ENCODE peak calls at places on chromosome 2, in eight cellular contexts. Y, J, B, F, N, K, G and I are unnamed samples.

GRCh38 chr2:222272446-222273035 is 26.3 kb downstream of the PAX3 start:
- DNase-seq in Y (no peak), J (no peak), B (no peak), F (no peak), N (no peak), K (no peak), G (no peak), I (no peak)

GRCh38 chr2:217897091-217897715 is 105.6 kb downstream of the TNS1 start:
- DNase-seq in Y (no peak), J (no peak), B (peak; percentile 17), F (no peak), N (peak; percentile 80), K (no peak), G (no peak), I (no peak)

GRCh38 chr2:85597241-85597640 is 1.7 kb downstream of the RNF181 start:
- DNase-seq in Y (no peak), J (no peak), B (no peak), F (no peak), N (no peak), K (no peak), G (no peak), I (no peak)

GRCh38 chr2:9327873-9328352 is 95.4 kb downstream of the ITGB1BP1 start:
- DNase-seq in Y (no peak), J (no peak), B (no peak), F (no peak), N (no peak), K (no peak), G (peak; percentile 22), I (no peak)

GRCh38 chr2:29782531-29782930 is 138.9 kb downstream of the ALK start:
- DNase-seq in Y (no peak), J (no peak), B (no peak), F (no peak), N (no peak), K (no peak), G (no peak), I (no peak)

GRCh38 chr2:130808482-130809268 is 28.0 kb upstream of the ARHGEF4 start:
- DNase-seq in Y (no peak), J (no peak), B (peak; percentile 98), F (no peak), N (no peak), K (peak; percentile 58), G (no peak), I (no peak)

GRCh38 chr2:43170733-43171101 is 55.7 kb downstream of the ZFP36L2 start:
- DNase-seq in Y (no peak), J (no peak), B (no peak), F (no peak), N (no peak), K (no peak), G (no peak), I (no peak)

GRCh38 chr2:71596011-71596410 is 142.7 kb downstream of the DYSF start:
- DNase-seq in Y (no peak), J (no peak), B (no peak), F (peak; percentile 99), N (no peak), K (no peak), G (no peak), I (no peak)

GRCh38 chr2:54670485-54671009 is 52.9 kb upstream of the EML6 start:
- DNase-seq in Y (no peak), J (no peak), B (no peak), F (no peak), N (no peak), K (no peak), G (no peak), I (no peak)

GRCh38 chr2:42068571-42069178 is 20.9 kb downstream of the PKDCC start:
- DNase-seq in Y (no peak), J (no peak), B (no peak), F (no peak), N (no peak), K (peak; percentile 50), G (no peak), I (no peak)

GRCh38 chr2:133304344-133304743 is 263.9 kb downstream of the NCKAP5 start:
- DNase-seq in Y (no peak), J (no peak), B (no peak), F (no peak), N (no peak), K (no peak), G (no peak), I (no peak)

GRCh38 chr2:74379851-74380789 is at the start of gene DCTN1:
- DNase-seq in Y (peak; percentile 43), J (peak; percentile 31), B (peak; percentile 50), F (peak; percentile 84), N (peak; percentile 37), K (no peak), G (no peak), I (peak; percentile 9)

GRCh38 chr2:68244456-68244855 is 7.9 kb downstream of the PPP3R1 start:
- DNase-seq in Y (peak; percentile 13), J (no peak), B (no peak), F (no peak), N (no peak), K (no peak), G (no peak), I (no peak)

GRCh38 chr2:217142649-217143266 is 282.9 kb upstream of the TNP1 start:
- DNase-seq in Y (peak; percentile 39), J (peak; percentile 19), B (peak; percentile 17), F (no peak), N (no peak), K (no peak), G (no peak), I (peak; percentile 54)

GRCh38 chr2:200155652-200156051 is 150.8 kb upstream of the SPATS2L start:
- DNase-seq in Y (no peak), J (no peak), B (no peak), F (no peak), N (no peak), K (no peak), G (no peak), I (no peak)

GRCh38 chr2:3303583-3304406 is 73.8 kb downstream of the EIPR1 start:
- DNase-seq in Y (peak; percentile 79), J (peak; percentile 85), B (peak; percentile 63), F (peak; percentile 79), N (peak; percentile 91), K (peak; percentile 96), G (peak; percentile 72), I (peak; percentile 86)

GRCh38 chr2:119820275-119820674 is 60.6 kb downstream of the PTPN4 start:
- DNase-seq in Y (peak; percentile 69), J (no peak), B (no peak), F (no peak), N (no peak), K (no peak), G (no peak), I (no peak)

GRCh38 chr2:186704897-186705296 is 11.0 kb downstream of the FAM171B start:
- DNase-seq in Y (no peak), J (no peak), B (no peak), F (no peak), N (no peak), K (no peak), G (no peak), I (no peak)

GRCh38 chr2:43430489-43430888 is 165.3 kb downstream of the THADA start:
- DNase-seq in Y (no peak), J (no peak), B (no peak), F (no peak), N (peak; percentile 32), K (no peak), G (no peak), I (no peak)

GRCh38 chr2:21428754-21429153 is 305.0 kb downstream of the TDRD15 start:
- DNase-seq in Y (no peak), J (no peak), B (no peak), F (no peak), N (no peak), K (no peak), G (no peak), I (no peak)

GRCh38 chr2:106900130-106900529 is 14.2 kb upstream of the ST6GAL2 start:
- DNase-seq in Y (no peak), J (no peak), B (no peak), F (no peak), N (no peak), K (no peak), G (no peak), I (no peak)

GRCh38 chr2:210189452-210190143 is 18.4 kb upstream of the KANSL1L start:
- DNase-seq in Y (peak; percentile 68), J (no peak), B (no peak), F (no peak), N (no peak), K (no peak), G (no peak), I (no peak)

GRCh38 chr2:238123218-238123971 is 15.1 kb upstream of the KLHL30 start:
- DNase-seq in Y (no peak), J (no peak), B (no peak), F (no peak), N (no peak), K (peak; percentile 57), G (no peak), I (no peak)

GRCh38 chr2:205772983-205773382 is 90.7 kb downstream of the NRP2 start:
- DNase-seq in Y (no peak), J (no peak), B (no peak), F (no peak), N (peak; percentile 49), K (no peak), G (peak; percentile 60), I (no peak)

GRCh38 chr2:159960413-159960812 is 102.0 kb downstream of the PLA2R1 start:
- DNase-seq in Y (peak; percentile 55), J (no peak), B (peak; percentile 91), F (no peak), N (no peak), K (no peak), G (no peak), I (no peak)

GRCh38 chr2:231522418-231523180 is 7.6 kb downstream of the NMUR1 start:
- DNase-seq in Y (no peak), J (no peak), B (no peak), F (no peak), N (no peak), K (peak; percentile 71), G (no peak), I (no peak)

GRCh38 chr2:178320011-178320410 is 125.7 kb downstream of the OSBPL6 start:
- DNase-seq in Y (no peak), J (no peak), B (no peak), F (no peak), N (no peak), K (no peak), G (peak; percentile 60), I (no peak)

GRCh38 chr2:195486987-195487644 is 169.9 kb upstream of the SLC39A10 start:
- DNase-seq in Y (peak; percentile 51), J (no peak), B (peak; percentile 52), F (no peak), N (no peak), K (no peak), G (no peak), I (peak; percentile 8)

GRCh38 chr2:218039171-218039570 is 29.9 kb upstream of the RUFY4 start:
- DNase-seq in Y (no peak), J (no peak), B (peak; percentile 95), F (no peak), N (no peak), K (no peak), G (no peak), I (no peak)

GRCh38 chr2:58641001-58641400 is 399.9 kb upstream of the FANCL start:
- DNase-seq in Y (no peak), J (no peak), B (no peak), F (no peak), N (no peak), K (no peak), G (no peak), I (no peak)

GRCh38 chr2:126317797-126318431 is 338.0 kb upstream of the GYPC start:
- DNase-seq in Y (peak; percentile 10), J (no peak), B (no peak), F (no peak), N (no peak), K (no peak), G (no peak), I (no peak)

GRCh38 chr2:176081993-176082884 is 1.5 kb downstream of the EVX2 start:
- DNase-seq in Y (no peak), J (no peak), B (no peak), F (no peak), N (no peak), K (no peak), G (peak; percentile 23), I (no peak)

GRCh38 chr2:234463626-234464290 is 33.1 kb downstream of the ARL4C start:
- DNase-seq in Y (no peak), J (peak; percentile 8), B (no peak), F (no peak), N (peak; percentile 71), K (no peak), G (peak; percentile 72), I (peak; percentile 55)

GRCh38 chr2:126905991-126906390 is 7.3 kb downstream of the TEX51 start:
- DNase-seq in Y (no peak), J (no peak), B (no peak), F (no peak), N (peak; percentile 1), K (no peak), G (no peak), I (no peak)